ENCODE peak calls at places on chromosomes 3 and 15, in five cellular contexts. One of them, this sample, is unnamed.

GRCh38 chr15:91611924-91612323 is 241.6 kb upstream of the SLCO3A1 start:
- DNase-seq in ovary: no peak
- DNase-seq in tibial nerve: no peak
- DNase-seq in mammary epithelial cell: no peak
- DNase-seq in left ventricle myocardium inferior: no peak
- DNase-seq in this sample: no peak

GRCh38 chr15:101049856-101050646 is 130.9 kb downstream of the LRRK1 start:
- DNase-seq in ovary: peak
- DNase-seq in tibial nerve: no peak
- DNase-seq in mammary epithelial cell: no peak
- DNase-seq in left ventricle myocardium inferior: no peak
- DNase-seq in this sample: peak

GRCh38 chr3:24372559-24373197 is 122.0 kb downstream of the THRB start:
- DNase-seq in ovary: no peak
- DNase-seq in tibial nerve: no peak
- DNase-seq in mammary epithelial cell: no peak
- DNase-seq in left ventricle myocardium inferior: no peak
- DNase-seq in this sample: no peak

GRCh38 chr15:47834093-47834492 is 116.8 kb downstream of the SEMA6D start:
- DNase-seq in ovary: no peak
- DNase-seq in tibial nerve: no peak
- DNase-seq in mammary epithelial cell: peak
- DNase-seq in left ventricle myocardium inferior: no peak
- DNase-seq in this sample: no peak

GRCh38 chr3:16050641-16051467 is 123.6 kb upstream of the GALNT15 start:
- DNase-seq in ovary: no peak
- DNase-seq in tibial nerve: no peak
- DNase-seq in mammary epithelial cell: no peak
- DNase-seq in left ventricle myocardium inferior: peak
- DNase-seq in this sample: no peak

GRCh38 chr3:17307482-17307881 is 422.7 kb downstream of the PLCL2 start:
- DNase-seq in ovary: no peak
- DNase-seq in tibial nerve: no peak
- DNase-seq in mammary epithelial cell: no peak
- DNase-seq in left ventricle myocardium inferior: no peak
- DNase-seq in this sample: no peak

GRCh38 chr3:51539291-51539891 is 872 bp downstream of the RAD54L2 start:
- DNase-seq in ovary: no peak
- DNase-seq in tibial nerve: no peak
- DNase-seq in mammary epithelial cell: peak
- DNase-seq in left ventricle myocardium inferior: no peak
- DNase-seq in this sample: no peak

GRCh38 chr15:38996111-38996541 is 431.5 kb upstream of the RASGRP1 start:
- DNase-seq in ovary: no peak
- DNase-seq in tibial nerve: no peak
- DNase-seq in mammary epithelial cell: peak
- DNase-seq in left ventricle myocardium inferior: no peak
- DNase-seq in this sample: no peak

GRCh38 chr15:76058714-76059319 is 968 bp upstream of the TMEM266 start:
- DNase-seq in ovary: no peak
- DNase-seq in tibial nerve: no peak
- DNase-seq in mammary epithelial cell: peak
- DNase-seq in left ventricle myocardium inferior: no peak
- DNase-seq in this sample: peak
- TF ChIP-seq CTCF in ovary: no peak
- TF ChIP-seq CTCF in tibial nerve: no peak
- TF ChIP-seq CTCF in mammary epithelial cell: no peak
- TF ChIP-seq CTCF in left ventricle myocardium inferior: peak
- TF ChIP-seq CTCF in this sample: peak

GRCh38 chr3:194741916-194742315 is 56.2 kb downstream of the FAM43A start:
- DNase-seq in ovary: no peak
- DNase-seq in tibial nerve: no peak
- DNase-seq in mammary epithelial cell: no peak
- DNase-seq in left ventricle myocardium inferior: no peak
- DNase-seq in this sample: no peak

GRCh38 chr3:194740859-194741486 is 55.3 kb downstream of the FAM43A start:
- DNase-seq in ovary: no peak
- DNase-seq in tibial nerve: no peak
- DNase-seq in mammary epithelial cell: peak
- DNase-seq in left ventricle myocardium inferior: no peak
- DNase-seq in this sample: no peak

GRCh38 chr3:194736896-194737600 is 51.4 kb downstream of the FAM43A start:
- DNase-seq in ovary: no peak
- DNase-seq in tibial nerve: no peak
- DNase-seq in mammary epithelial cell: no peak
- DNase-seq in left ventricle myocardium inferior: no peak
- DNase-seq in this sample: no peak

GRCh38 chr3:194738254-194739093 is 52.8 kb downstream of the FAM43A start:
- DNase-seq in ovary: no peak
- DNase-seq in tibial nerve: no peak
- DNase-seq in mammary epithelial cell: peak
- DNase-seq in left ventricle myocardium inferior: peak
- DNase-seq in this sample: peak

GRCh38 chr3:194739498-194740284 is 54.0 kb downstream of the FAM43A start:
- DNase-seq in ovary: no peak
- DNase-seq in tibial nerve: no peak
- DNase-seq in mammary epithelial cell: peak
- DNase-seq in left ventricle myocardium inferior: no peak
- DNase-seq in this sample: no peak
- H3K27ac ChIP-seq in ovary: no peak
- H3K27ac ChIP-seq in tibial nerve: no peak
- H3K27ac ChIP-seq in mammary epithelial cell: no peak
- H3K27ac ChIP-seq in left ventricle myocardium inferior: no peak
- H3K27ac ChIP-seq in this sample: no peak

GRCh38 chr15:89839424-89839823 is 24.8 kb upstream of the ANPEP start:
- DNase-seq in ovary: no peak
- DNase-seq in tibial nerve: no peak
- DNase-seq in mammary epithelial cell: no peak
- DNase-seq in left ventricle myocardium inferior: no peak
- DNase-seq in this sample: no peak

GRCh38 chr15:89837830-89838178 is 23.2 kb upstream of the ANPEP start:
- DNase-seq in ovary: no peak
- DNase-seq in tibial nerve: no peak
- DNase-seq in mammary epithelial cell: no peak
- DNase-seq in left ventricle myocardium inferior: no peak
- DNase-seq in this sample: no peak

GRCh38 chr15:89836255-89837133 is 21.8 kb upstream of the ANPEP start:
- DNase-seq in ovary: no peak
- DNase-seq in tibial nerve: no peak
- DNase-seq in mammary epithelial cell: peak
- DNase-seq in left ventricle myocardium inferior: no peak
- DNase-seq in this sample: no peak

GRCh38 chr15:89835190-89835564 is 20.5 kb upstream of the ANPEP start:
- DNase-seq in ovary: no peak
- DNase-seq in tibial nerve: no peak
- DNase-seq in mammary epithelial cell: peak
- DNase-seq in left ventricle myocardium inferior: no peak
- DNase-seq in this sample: no peak

DNA sequence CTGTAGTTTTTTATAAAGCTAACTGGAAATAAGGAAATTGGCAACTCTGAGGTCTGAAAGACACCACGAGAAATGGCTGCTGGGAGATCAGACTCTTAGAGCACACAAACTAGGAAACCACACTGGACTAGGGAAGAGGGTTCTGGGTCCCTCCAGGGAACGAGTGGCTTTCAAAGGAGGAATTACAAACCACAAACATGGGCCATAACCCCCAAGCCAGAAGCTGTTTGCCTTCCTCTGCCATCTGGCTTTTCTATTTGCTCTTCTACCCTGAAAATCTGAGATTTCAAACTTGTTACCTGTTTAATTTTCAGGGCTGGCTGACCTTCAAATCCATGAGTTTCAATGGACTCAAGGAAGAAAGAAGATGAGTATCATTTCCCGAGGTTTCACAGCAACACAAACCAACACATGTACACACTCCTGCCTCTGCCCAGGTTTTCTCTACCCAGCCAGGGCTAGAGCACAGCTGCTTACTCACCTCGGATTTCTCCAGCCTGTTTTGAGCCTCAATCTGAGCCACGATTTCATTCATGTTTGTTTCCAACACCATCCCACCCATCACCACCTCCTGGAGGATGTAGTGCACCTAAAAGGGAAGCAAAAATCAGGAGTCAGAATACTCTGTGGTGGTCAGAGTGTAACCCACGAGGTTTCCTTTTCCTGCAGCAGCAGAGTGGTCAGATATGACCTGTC is 22.6 kb upstream of the ANPEP start:
- DNase-seq in ovary: no peak
- DNase-seq in tibial nerve: no peak
- DNase-seq in mammary epithelial cell: peak
- DNase-seq in left ventricle myocardium inferior: no peak
- DNase-seq in this sample: no peak
- H3K4me3 ChIP-seq in ovary: no peak
- H3K4me3 ChIP-seq in tibial nerve: no peak
- H3K4me3 ChIP-seq in mammary epithelial cell: no peak
- H3K4me3 ChIP-seq in left ventricle myocardium inferior: no peak
- H3K4me3 ChIP-seq in this sample: no peak

GRCh38 chr3:189143321-189143720 is 28.4 kb upstream of the TPRG1 start:
- DNase-seq in ovary: no peak
- DNase-seq in tibial nerve: no peak
- DNase-seq in mammary epithelial cell: no peak
- DNase-seq in left ventricle myocardium inferior: no peak
- DNase-seq in this sample: no peak

GRCh38 chr3:189148090-189148507 is 23.7 kb upstream of the TPRG1 start:
- DNase-seq in ovary: peak
- DNase-seq in tibial nerve: peak
- DNase-seq in mammary epithelial cell: peak
- DNase-seq in left ventricle myocardium inferior: peak
- DNase-seq in this sample: no peak

GRCh38 chr3:189146842-189147241 is 24.9 kb upstream of the TPRG1 start:
- DNase-seq in ovary: no peak
- DNase-seq in tibial nerve: no peak
- DNase-seq in mammary epithelial cell: peak
- DNase-seq in left ventricle myocardium inferior: no peak
- DNase-seq in this sample: no peak

GRCh38 chr3:189142527-189142926 is 29.2 kb upstream of the TPRG1 start:
- DNase-seq in ovary: no peak
- DNase-seq in tibial nerve: no peak
- DNase-seq in mammary epithelial cell: peak
- DNase-seq in left ventricle myocardium inferior: no peak
- DNase-seq in this sample: no peak

DNA sequence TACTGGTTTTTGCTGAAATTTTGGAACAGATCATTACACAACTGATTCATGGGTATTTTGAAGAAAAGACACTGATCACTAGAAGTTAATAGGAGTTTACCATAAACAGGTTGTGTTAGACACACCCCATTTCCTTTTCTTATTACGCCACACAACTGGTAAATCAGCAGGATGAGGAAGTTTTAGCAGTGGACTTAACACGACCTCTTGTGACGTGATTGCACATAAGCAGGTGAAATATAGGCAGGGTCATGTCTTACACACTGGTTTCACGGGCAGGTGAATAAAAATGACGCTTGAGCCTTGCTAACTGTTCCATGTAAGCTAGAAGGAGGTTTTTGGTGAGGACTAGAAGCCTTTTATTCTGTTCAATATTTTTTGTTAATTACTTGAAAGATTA is 27.1 kb upstream of the TPRG1 start:
- DNase-seq in ovary: no peak
- DNase-seq in tibial nerve: no peak
- DNase-seq in mammary epithelial cell: peak
- DNase-seq in left ventricle myocardium inferior: no peak
- DNase-seq in this sample: no peak
- TF ChIP-seq CTCF in ovary: peak
- TF ChIP-seq CTCF in tibial nerve: no peak
- TF ChIP-seq CTCF in mammary epithelial cell: no peak
- TF ChIP-seq CTCF in left ventricle myocardium inferior: peak
- TF ChIP-seq CTCF in this sample: no peak

DNA sequence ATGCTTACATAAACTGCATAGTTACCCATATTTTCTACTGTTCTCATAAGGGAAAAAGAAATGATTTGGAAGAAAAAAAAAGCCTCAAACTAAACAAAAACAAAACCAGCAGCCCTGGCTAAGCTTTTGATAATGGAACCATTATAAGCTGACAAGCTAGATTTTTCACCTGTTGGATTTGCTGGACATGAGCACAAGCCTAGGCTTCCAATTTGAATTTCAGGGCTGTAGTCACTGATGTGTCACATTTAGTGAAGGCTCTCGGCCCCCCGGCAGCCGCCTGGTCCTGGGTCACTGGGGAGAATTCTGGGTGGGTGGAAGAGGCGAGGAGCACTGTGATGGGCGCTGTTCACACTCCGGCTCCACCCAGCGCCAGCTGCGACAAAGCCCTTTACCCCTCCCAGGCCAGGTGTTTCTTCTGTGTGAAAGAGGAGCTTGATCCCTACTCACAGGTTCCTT is 4.6 kb downstream of the FBXL22 start:
- DNase-seq in ovary: no peak
- DNase-seq in tibial nerve: no peak
- DNase-seq in mammary epithelial cell: no peak
- DNase-seq in left ventricle myocardium inferior: no peak
- DNase-seq in this sample: no peak
- H3K27ac ChIP-seq in ovary: no peak
- H3K27ac ChIP-seq in tibial nerve: peak
- H3K27ac ChIP-seq in mammary epithelial cell: no peak
- H3K27ac ChIP-seq in left ventricle myocardium inferior: peak
- H3K27ac ChIP-seq in this sample: peak

GRCh38 chr15:44716983-44717602 is 5.8 kb downstream of the B2M start:
- DNase-seq in ovary: no peak
- DNase-seq in tibial nerve: no peak
- DNase-seq in mammary epithelial cell: no peak
- DNase-seq in left ventricle myocardium inferior: no peak
- DNase-seq in this sample: no peak

GRCh38 chr15:44715142-44715796 is 4.0 kb downstream of the B2M start:
- DNase-seq in ovary: no peak
- DNase-seq in tibial nerve: no peak
- DNase-seq in mammary epithelial cell: no peak
- DNase-seq in left ventricle myocardium inferior: no peak
- DNase-seq in this sample: no peak

GRCh38 chr15:44718180-44718926 is 7.0 kb downstream of the B2M start:
- DNase-seq in ovary: no peak
- DNase-seq in tibial nerve: no peak
- DNase-seq in mammary epithelial cell: no peak
- DNase-seq in left ventricle myocardium inferior: no peak
- DNase-seq in this sample: no peak

GRCh38 chr15:44713006-44713966 is 2.0 kb downstream of the B2M start:
- DNase-seq in ovary: no peak
- DNase-seq in tibial nerve: no peak
- DNase-seq in mammary epithelial cell: peak
- DNase-seq in left ventricle myocardium inferior: no peak
- DNase-seq in this sample: no peak

DNA sequence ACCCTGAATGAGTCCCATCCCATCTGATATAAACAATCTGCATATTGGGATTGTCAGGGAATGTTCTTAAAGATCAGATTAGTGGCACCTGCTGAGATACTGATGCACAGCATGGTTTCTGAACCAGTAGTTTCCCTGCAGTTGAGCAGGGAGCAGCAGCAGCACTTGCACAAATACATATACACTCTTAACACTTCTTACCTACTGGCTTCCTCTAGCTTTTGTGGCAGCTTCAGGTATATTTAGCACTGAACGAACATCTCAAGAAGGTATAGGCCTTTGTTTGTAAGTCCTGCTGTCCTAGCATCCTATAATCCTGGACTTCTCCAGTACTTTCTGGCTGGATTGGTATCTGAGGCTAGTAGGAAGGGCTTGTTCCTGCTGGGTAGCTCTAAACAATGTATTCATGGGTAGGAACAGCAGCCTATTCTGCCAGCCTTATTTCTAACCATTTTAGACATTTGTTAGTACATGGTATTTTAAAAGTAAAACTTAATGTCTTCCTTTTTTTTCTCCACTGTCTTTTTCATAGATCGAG is 4.5 kb downstream of the B2M start:
- DNase-seq in ovary: no peak
- DNase-seq in tibial nerve: no peak
- DNase-seq in mammary epithelial cell: no peak
- DNase-seq in left ventricle myocardium inferior: no peak
- DNase-seq in this sample: no peak
- H3K4me3 ChIP-seq in ovary: no peak
- H3K4me3 ChIP-seq in tibial nerve: no peak
- H3K4me3 ChIP-seq in mammary epithelial cell: no peak
- H3K4me3 ChIP-seq in left ventricle myocardium inferior: peak
- H3K4me3 ChIP-seq in this sample: no peak

This sample was measured in dorsolateral prefrontal cortex.